ENCODE peak calls at places on chromosomes 5 and 9, in four cellular contexts. One of them, this sample, is unnamed.

GRCh38 chr9:97905228-97905627 is 17.1 kb downstream of the TRMO start:
- DNase-seq in adrenal gland: no peak
- DNase-seq in CD8-positive, alpha-beta T cell: no peak
- DNase-seq in right atrium auricular region: no peak
- DNase-seq in this sample: no peak

GRCh38 chr9:132536124-132536523 is 46.3 kb upstream of the BARHL1 start:
- DNase-seq in adrenal gland: no peak
- DNase-seq in CD8-positive, alpha-beta T cell: no peak
- DNase-seq in right atrium auricular region: no peak
- DNase-seq in this sample: no peak

GRCh38 chr5:76643371-76643770 is 20.2 kb upstream of the F2RL2 start:
- DNase-seq in adrenal gland: no peak
- DNase-seq in CD8-positive, alpha-beta T cell: no peak
- DNase-seq in right atrium auricular region: no peak
- DNase-seq in this sample: no peak

GRCh38 chr9:27440888-27441740 is 83.0 kb upstream of the IFNK start:
- DNase-seq in adrenal gland: no peak
- DNase-seq in CD8-positive, alpha-beta T cell: no peak
- DNase-seq in right atrium auricular region: no peak
- DNase-seq in this sample: no peak

GRCh38 chr5:149147673-149148072 is 6.4 kb downstream of the ABLIM3 start:
- DNase-seq in adrenal gland: no peak
- DNase-seq in CD8-positive, alpha-beta T cell: no peak
- DNase-seq in right atrium auricular region: no peak
- DNase-seq in this sample: no peak

GRCh38 chr9:84846501-84847323 is 177.2 kb downstream of the NTRK2 start:
- DNase-seq in adrenal gland: no peak
- DNase-seq in CD8-positive, alpha-beta T cell: no peak
- DNase-seq in right atrium auricular region: no peak
- DNase-seq in this sample: no peak

GRCh38 chr5:179769276-179769675 is 24.5 kb upstream of the LTC4S start:
- DNase-seq in adrenal gland: no peak
- DNase-seq in CD8-positive, alpha-beta T cell: no peak
- DNase-seq in right atrium auricular region: no peak
- DNase-seq in this sample: no peak

GRCh38 chr5:123626051-123626450 is 114.1 kb downstream of the CSNK1G3 start:
- DNase-seq in adrenal gland: no peak
- DNase-seq in CD8-positive, alpha-beta T cell: no peak
- DNase-seq in right atrium auricular region: no peak
- DNase-seq in this sample: no peak

GRCh38 chr5:34914671-34915138 is 599 bp downstream of the RAD1 start:
- DNase-seq in adrenal gland: peak
- DNase-seq in CD8-positive, alpha-beta T cell: no peak
- DNase-seq in right atrium auricular region: no peak
- DNase-seq in this sample: no peak

GRCh38 chr5:124544366-124545055 is 201.9 kb downstream of the ZNF608 start:
- DNase-seq in adrenal gland: no peak
- DNase-seq in CD8-positive, alpha-beta T cell: no peak
- DNase-seq in right atrium auricular region: no peak
- DNase-seq in this sample: peak

GRCh38 chr5:134132372-134133212 is 18.1 kb downstream of the TCF7 start:
- DNase-seq in adrenal gland: peak
- DNase-seq in CD8-positive, alpha-beta T cell: peak
- DNase-seq in right atrium auricular region: no peak
- DNase-seq in this sample: peak

GRCh38 chr9:22041792-22042191 is 32.7 kb upstream of the CDKN2B start:
- DNase-seq in adrenal gland: no peak
- DNase-seq in CD8-positive, alpha-beta T cell: no peak
- DNase-seq in right atrium auricular region: no peak
- DNase-seq in this sample: no peak

GRCh38 chr5:35309365-35310130 is 79.3 kb upstream of the PRLR start:
- DNase-seq in adrenal gland: no peak
- DNase-seq in CD8-positive, alpha-beta T cell: no peak
- DNase-seq in right atrium auricular region: no peak
- DNase-seq in this sample: no peak

GRCh38 chr5:5887818-5888217 is 465.3 kb downstream of the ICE1 start:
- DNase-seq in adrenal gland: no peak
- DNase-seq in CD8-positive, alpha-beta T cell: no peak
- DNase-seq in right atrium auricular region: no peak
- DNase-seq in this sample: no peak

GRCh38 chr5:143106175-143106574 is 297.3 kb downstream of the NR3C1 start:
- DNase-seq in adrenal gland: peak
- DNase-seq in CD8-positive, alpha-beta T cell: no peak
- DNase-seq in right atrium auricular region: no peak
- DNase-seq in this sample: no peak

GRCh38 chr5:61949680-61950435 is 356.1 kb upstream of the KIF2A start:
- DNase-seq in adrenal gland: no peak
- DNase-seq in CD8-positive, alpha-beta T cell: no peak
- DNase-seq in right atrium auricular region: no peak
- DNase-seq in this sample: no peak

GRCh38 chr5:34564706-34565235 is 91.4 kb upstream of the RAI14 start:
- DNase-seq in adrenal gland: peak
- DNase-seq in CD8-positive, alpha-beta T cell: no peak
- DNase-seq in right atrium auricular region: peak
- DNase-seq in this sample: no peak

GRCh38 chr5:157230610-157231009 is 35.3 kb upstream of the CYFIP2 start:
- DNase-seq in adrenal gland: no peak
- DNase-seq in CD8-positive, alpha-beta T cell: no peak
- DNase-seq in right atrium auricular region: no peak
- DNase-seq in this sample: no peak

GRCh38 chr9:34546102-34546833 is 23.5 kb upstream of the ENHO start:
- DNase-seq in adrenal gland: no peak
- DNase-seq in CD8-positive, alpha-beta T cell: no peak
- DNase-seq in right atrium auricular region: no peak
- DNase-seq in this sample: no peak

GRCh38 chr9:126595982-126596381 is 17.7 kb upstream of the LMX1B start:
- DNase-seq in adrenal gland: no peak
- DNase-seq in CD8-positive, alpha-beta T cell: no peak
- DNase-seq in right atrium auricular region: no peak
- DNase-seq in this sample: no peak

GRCh38 chr5:123157797-123158528 is 68.9 kb downstream of the PRDM6 start:
- DNase-seq in adrenal gland: no peak
- DNase-seq in CD8-positive, alpha-beta T cell: no peak
- DNase-seq in right atrium auricular region: no peak
- DNase-seq in this sample: no peak

GRCh38 chr5:141489841-141490240 is 960 bp downstream of the PCDHGC5 start:
- DNase-seq in adrenal gland: no peak
- DNase-seq in CD8-positive, alpha-beta T cell: no peak
- DNase-seq in right atrium auricular region: no peak
- DNase-seq in this sample: no peak

GRCh38 chr5:132057498-132058255 is 2.8 kb upstream of the IL3 start:
- DNase-seq in adrenal gland: peak
- DNase-seq in CD8-positive, alpha-beta T cell: no peak
- DNase-seq in right atrium auricular region: peak
- DNase-seq in this sample: no peak

GRCh38 chr5:141514330-141515111 is 25.6 kb downstream of the PCDHGC5 start:
- DNase-seq in adrenal gland: no peak
- DNase-seq in CD8-positive, alpha-beta T cell: no peak
- DNase-seq in right atrium auricular region: no peak
- DNase-seq in this sample: peak

GRCh38 chr5:174828786-174829510 is 104.6 kb downstream of the MSX2 start:
- DNase-seq in adrenal gland: no peak
- DNase-seq in CD8-positive, alpha-beta T cell: no peak
- DNase-seq in right atrium auricular region: no peak
- DNase-seq in this sample: no peak

GRCh38 chr5:137487600-137487999 is 11.5 kb downstream of the SPOCK1 start:
- DNase-seq in adrenal gland: no peak
- DNase-seq in CD8-positive, alpha-beta T cell: no peak
- DNase-seq in right atrium auricular region: peak
- DNase-seq in this sample: no peak

GRCh38 chr9:18743421-18743820 is 269.5 kb downstream of the ADAMTSL1 start:
- DNase-seq in adrenal gland: no peak
- DNase-seq in CD8-positive, alpha-beta T cell: no peak
- DNase-seq in right atrium auricular region: no peak
- DNase-seq in this sample: no peak

GRCh38 chr9:27499481-27499880 is 24.6 kb upstream of the IFNK start:
- DNase-seq in adrenal gland: no peak
- DNase-seq in CD8-positive, alpha-beta T cell: no peak
- DNase-seq in right atrium auricular region: no peak
- DNase-seq in this sample: peak

GRCh38 chr5:151196556-151197290 is 27.2 kb downstream of the CCDC69 start:
- DNase-seq in adrenal gland: peak
- DNase-seq in CD8-positive, alpha-beta T cell: no peak
- DNase-seq in right atrium auricular region: peak
- DNase-seq in this sample: peak

GRCh38 chr5:64939772-64940510 is 171.2 kb downstream of the CWC27 start:
- DNase-seq in adrenal gland: no peak
- DNase-seq in CD8-positive, alpha-beta T cell: no peak
- DNase-seq in right atrium auricular region: no peak
- DNase-seq in this sample: no peak

GRCh38 chr5:108661590-108662219 is 86.0 kb upstream of the FER start:
- DNase-seq in adrenal gland: no peak
- DNase-seq in CD8-positive, alpha-beta T cell: no peak
- DNase-seq in right atrium auricular region: no peak
- DNase-seq in this sample: no peak

GRCh38 chr5:58077387-58077786 is 382.5 kb downstream of the PLK2 start:
- DNase-seq in adrenal gland: no peak
- DNase-seq in CD8-positive, alpha-beta T cell: no peak
- DNase-seq in right atrium auricular region: no peak
- DNase-seq in this sample: no peak

GRCh38 chr9:115883467-115884329 is 269.9 kb upstream of the PAPPA start:
- DNase-seq in adrenal gland: peak
- DNase-seq in CD8-positive, alpha-beta T cell: no peak
- DNase-seq in right atrium auricular region: no peak
- DNase-seq in this sample: peak

GRCh38 chr9:33374634-33375237 is 27.6 kb downstream of the AQP7 start:
- DNase-seq in adrenal gland: peak
- DNase-seq in CD8-positive, alpha-beta T cell: peak
- DNase-seq in right atrium auricular region: peak
- DNase-seq in this sample: peak

GRCh38 chr9:87878930-87879603 is 3.6 kb upstream of the SPATA31E1 start:
- DNase-seq in adrenal gland: no peak
- DNase-seq in CD8-positive, alpha-beta T cell: no peak
- DNase-seq in right atrium auricular region: no peak
- DNase-seq in this sample: no peak
- H3K4me3 ChIP-seq in adrenal gland: no peak
- H3K4me3 ChIP-seq in CD8-positive, alpha-beta T cell: no peak
- H3K4me3 ChIP-seq in right atrium auricular region: no peak
- H3K4me3 ChIP-seq in this sample: no peak

GRCh38 chr9:96875460-96876142 is 21.3 kb upstream of the ZNF782 start:
- DNase-seq in adrenal gland: peak
- DNase-seq in CD8-positive, alpha-beta T cell: no peak
- DNase-seq in right atrium auricular region: no peak
- DNase-seq in this sample: peak
- TF ChIP-seq CTCF in adrenal gland: peak
- TF ChIP-seq CTCF in CD8-positive, alpha-beta T cell: no peak
- TF ChIP-seq CTCF in right atrium auricular region: no peak
- TF ChIP-seq CTCF in this sample: peak

GRCh38 chr9:37034938-37035471 is 937 bp upstream of the PAX5 start:
- DNase-seq in adrenal gland: no peak
- DNase-seq in CD8-positive, alpha-beta T cell: no peak
- DNase-seq in right atrium auricular region: no peak
- DNase-seq in this sample: peak

GRCh38 chr9:37034320-37034937 is 361 bp upstream of the PAX5 start:
- DNase-seq in adrenal gland: no peak
- DNase-seq in CD8-positive, alpha-beta T cell: no peak
- DNase-seq in right atrium auricular region: no peak
- DNase-seq in this sample: peak

GRCh38 chr9:37032713-37033112 is 1.4 kb downstream of the PAX5 start:
- DNase-seq in adrenal gland: no peak
- DNase-seq in CD8-positive, alpha-beta T cell: no peak
- DNase-seq in right atrium auricular region: no peak
- DNase-seq in this sample: peak

GRCh38 chr9:37033141-37033540 is 927 bp downstream of the PAX5 start:
- DNase-seq in adrenal gland: no peak
- DNase-seq in CD8-positive, alpha-beta T cell: no peak
- DNase-seq in right atrium auricular region: no peak
- DNase-seq in this sample: no peak

GRCh38 chr9:37033753-37034319 is at the start of gene PAX5:
- DNase-seq in adrenal gland: no peak
- DNase-seq in CD8-positive, alpha-beta T cell: no peak
- DNase-seq in right atrium auricular region: no peak
- DNase-seq in this sample: no peak
- H3K4me3 ChIP-seq in adrenal gland: peak
- H3K4me3 ChIP-seq in CD8-positive, alpha-beta T cell: peak
- H3K4me3 ChIP-seq in right atrium auricular region: no peak
- H3K4me3 ChIP-seq in this sample: peak

DNA sequence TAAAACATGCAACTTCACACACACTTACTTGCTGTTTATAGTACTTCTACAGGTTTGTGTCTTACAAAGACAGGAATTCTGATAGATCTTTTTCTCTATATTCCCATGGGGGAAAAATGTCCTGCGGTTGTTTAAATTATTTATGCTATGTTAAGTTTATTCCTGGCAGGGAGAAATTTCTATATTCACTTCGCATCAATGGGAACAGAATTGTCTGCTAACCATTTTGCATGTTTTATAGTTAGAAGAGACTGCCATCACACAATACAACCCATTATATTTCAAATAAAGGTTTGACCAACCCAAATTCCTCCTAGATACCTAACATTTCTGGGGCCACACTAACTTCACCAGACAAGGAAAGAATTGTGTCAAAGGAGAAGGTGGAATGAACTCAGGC is 110.0 kb upstream of the PRR16 start:
- DNase-seq in adrenal gland: no peak
- DNase-seq in CD8-positive, alpha-beta T cell: no peak
- DNase-seq in right atrium auricular region: no peak
- DNase-seq in this sample: no peak
- TF ChIP-seq CTCF in adrenal gland: no peak
- TF ChIP-seq CTCF in CD8-positive, alpha-beta T cell: no peak
- TF ChIP-seq CTCF in right atrium auricular region: no peak
- TF ChIP-seq CTCF in this sample: no peak

DNA sequence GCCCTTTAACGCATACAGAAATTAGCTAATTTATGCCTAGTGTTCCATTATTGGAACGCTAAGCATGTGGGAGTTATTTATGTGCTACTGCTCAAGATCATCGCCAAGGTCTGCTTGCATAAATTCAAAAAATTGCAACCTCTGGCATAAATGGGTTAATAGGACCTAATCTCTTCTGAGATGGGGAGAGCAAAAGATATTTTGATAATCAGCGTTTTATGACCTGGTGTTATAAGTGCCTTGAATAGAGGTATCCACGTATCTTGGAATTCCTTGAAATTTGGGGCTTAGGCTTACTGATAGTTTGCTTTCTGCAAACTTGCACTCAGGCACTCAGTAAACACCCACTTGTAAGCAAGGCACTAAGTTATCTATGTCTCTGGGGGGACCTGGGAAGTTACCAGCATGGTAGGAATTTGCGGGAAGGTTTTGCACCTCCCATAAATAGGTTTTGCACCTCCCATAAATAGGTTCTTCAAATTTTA is 1.8 kb downstream of the SUB1 start:
- DNase-seq in adrenal gland: no peak
- DNase-seq in CD8-positive, alpha-beta T cell: no peak
- DNase-seq in right atrium auricular region: no peak
- DNase-seq in this sample: no peak
- H3K4me3 ChIP-seq in adrenal gland: peak
- H3K4me3 ChIP-seq in CD8-positive, alpha-beta T cell: peak
- H3K4me3 ChIP-seq in right atrium auricular region: no peak
- H3K4me3 ChIP-seq in this sample: peak

GRCh38 chr5:105702323-105702722 is 1968.4 kb downstream of the EFNA5 start:
- DNase-seq in adrenal gland: no peak
- DNase-seq in CD8-positive, alpha-beta T cell: no peak
- DNase-seq in right atrium auricular region: no peak
- DNase-seq in this sample: no peak
- TF ChIP-seq CTCF in adrenal gland: no peak
- TF ChIP-seq CTCF in CD8-positive, alpha-beta T cell: no peak
- TF ChIP-seq CTCF in right atrium auricular region: no peak
- TF ChIP-seq CTCF in this sample: no peak